ENCODE peak calls at places on chromosomes 3 and 15, in six cellular contexts. D is mesendoderm, E is neuronal stem cell, R is IMR-90, V is mesenchymal stem cell, Q is H9. F is an unnamed sample.

GRCh38 chr3:112889357-112889756 is 42.7 kb upstream of the CD200R1L start:
- DNase-seq in D (peak; percentile 7), E (no peak), R (no peak), V (no peak), Q (no peak), F (no peak)

GRCh38 chr3:190089711-190090110 is 31.0 kb downstream of the P3H2 start:
- DNase-seq in D (no peak), E (no peak), R (no peak), V (no peak), Q (no peak), F (no peak)

GRCh38 chr3:86563358-86563970 is 427.5 kb downstream of the VGLL3 start:
- DNase-seq in D (peak; percentile 53), E (peak; percentile 38), R (peak; percentile 47), V (peak; percentile 26), Q (no peak), F (no peak)

GRCh38 chr3:170117134-170117533 is 64.4 kb downstream of the PHC3 start:
- DNase-seq in D (peak; percentile 55), E (no peak), R (no peak), V (peak; percentile 26), Q (no peak), F (no peak)

GRCh38 chr3:186775999-186776398 is 7.4 kb upstream of the EIF4A2 start:
- DNase-seq in D (peak; percentile 95), E (no peak), R (no peak), V (no peak), Q (peak; percentile 83), F (no peak)

GRCh38 chr3:64354221-64354620 is 129.0 kb upstream of the PRICKLE2 start:
- DNase-seq in D (no peak), E (no peak), R (peak; percentile 47), V (peak; percentile 52), Q (no peak), F (no peak)

GRCh38 chr15:33360876-33361275 is 50.1 kb downstream of the RYR3 start:
- DNase-seq in D (no peak), E (no peak), R (no peak), V (no peak), Q (no peak), F (no peak)

GRCh38 chr3:30124435-30125390 is 481.7 kb upstream of the TGFBR2 start:
- DNase-seq in D (peak; percentile 76), E (no peak), R (peak; percentile 68), V (no peak), Q (no peak), F (no peak)

GRCh38 chr3:75115695-75116094 is 501.2 kb upstream of the CNTN3 start:
- DNase-seq in D (no peak), E (no peak), R (no peak), V (no peak), Q (no peak), F (no peak)

GRCh38 chr15:38782156-38782555 is 217.5 kb upstream of the RASGRP1 start:
- DNase-seq in D (no peak), E (no peak), R (no peak), V (peak; percentile 41), Q (no peak), F (no peak)

GRCh38 chr3:35643391-35643790 is 4.1 kb downstream of the ARPP21 start:
- DNase-seq in D (peak; percentile 24), E (no peak), R (no peak), V (no peak), Q (no peak), F (no peak)

GRCh38 chr15:56208641-56209155 is 35.0 kb downstream of the RFX7 start:
- DNase-seq in D (no peak), E (no peak), R (peak; percentile 23), V (no peak), Q (no peak), F (no peak)

GRCh38 chr15:58518626-58519025 is 86.8 kb downstream of the LIPC start:
- DNase-seq in D (no peak), E (no peak), R (no peak), V (no peak), Q (no peak), F (no peak)

GRCh38 chr3:152375546-152375945 is 106.8 kb downstream of the MBNL1 start:
- DNase-seq in D (no peak), E (no peak), R (peak; percentile 67), V (no peak), Q (no peak), F (no peak)

GRCh38 chr3:195270350-195271115 is 426 bp downstream of the XXYLT1 start:
- DNase-seq in D (peak; percentile 87), E (peak; percentile 77), R (peak; percentile 69), V (peak; percentile 79), Q (peak; percentile 76), F (no peak)

GRCh38 chr15:72312605-72313447 is 7.1 kb downstream of the CELF6 start:
- DNase-seq in D (peak; percentile 86), E (peak; percentile 48), R (peak; percentile 62), V (peak; percentile 73), Q (peak; percentile 86), F (peak; percentile 73)

GRCh38 chr3:139745831-139746230 is 68.1 kb upstream of the NMNAT3 start:
- DNase-seq in D (peak; percentile 82), E (no peak), R (peak; percentile 34), V (peak; percentile 68), Q (no peak), F (peak; percentile 60)

GRCh38 chr3:186083746-186084145 is 25.1 kb downstream of the ETV5 start:
- DNase-seq in D (peak; percentile 76), E (no peak), R (peak; percentile 42), V (no peak), Q (no peak), F (no peak)

GRCh38 chr3:53880396-53881345 is 1.3 kb downstream of the ACTR8 start:
- DNase-seq in D (peak; percentile 73), E (no peak), R (peak; percentile 42), V (peak; percentile 38), Q (no peak), F (no peak)

GRCh38 chr15:80967991-80968510 is 21.6 kb downstream of the MESD start:
- DNase-seq in D (no peak), E (no peak), R (no peak), V (no peak), Q (no peak), F (no peak)

GRCh38 chr15:80969316-80969715 is 20.3 kb downstream of the MESD start:
- DNase-seq in D (no peak), E (no peak), R (no peak), V (no peak), Q (no peak), F (no peak)

GRCh38 chr15:80970018-80970657 is 19.5 kb downstream of the MESD start:
- DNase-seq in D (peak; percentile 66), E (peak; percentile 53), R (peak; percentile 54), V (peak; percentile 59), Q (no peak), F (peak; percentile 57)

GRCh38 chr15:80967451-80967850 is 22.2 kb downstream of the MESD start:
- DNase-seq in D (peak; percentile 96), E (peak; percentile 33), R (peak; percentile 76), V (peak; percentile 50), Q (peak; percentile 91), F (peak; percentile 88)

GRCh38 chr15:80966431-80967197 is 23.0 kb downstream of the MESD start:
- DNase-seq in D (no peak), E (no peak), R (no peak), V (no peak), Q (no peak), F (no peak)
- H2BK5ac ChIP-seq in D (no peak overlapping the region), E (no peak overlapping the region), R (no peak overlapping the region), V (no peak overlapping the region), Q (no peak overlapping the region), F (no peak overlapping the region)

GRCh38 chr15:93366387-93367100 is 277.5 kb upstream of the RGMA start:
- DNase-seq in D (peak; percentile 19), E (no peak), R (no peak), V (no peak), Q (no peak), F (no peak)
- H3K4ac ChIP-seq in D (peak overlapping the region; percentile 24), E (no peak overlapping the region), R (no peak overlapping the region), V (no peak overlapping the region), Q (no peak overlapping the region), F (no peak overlapping the region)

GRCh38 chr15:65377105-65377975 is 462 bp downstream of the IGDCC3 start:
- DNase-seq in D (peak; percentile 77), E (no peak), R (no peak), V (peak; percentile 65), Q (peak; percentile 58), F (peak; percentile 31)
- H2BK5ac ChIP-seq in D (peak overlapping the region; percentile 77), E (peak overlapping the region; percentile 95), R (no peak overlapping the region), V (no peak overlapping the region), Q (no peak overlapping the region), F (peak overlapping the region; percentile 95)

DNA sequence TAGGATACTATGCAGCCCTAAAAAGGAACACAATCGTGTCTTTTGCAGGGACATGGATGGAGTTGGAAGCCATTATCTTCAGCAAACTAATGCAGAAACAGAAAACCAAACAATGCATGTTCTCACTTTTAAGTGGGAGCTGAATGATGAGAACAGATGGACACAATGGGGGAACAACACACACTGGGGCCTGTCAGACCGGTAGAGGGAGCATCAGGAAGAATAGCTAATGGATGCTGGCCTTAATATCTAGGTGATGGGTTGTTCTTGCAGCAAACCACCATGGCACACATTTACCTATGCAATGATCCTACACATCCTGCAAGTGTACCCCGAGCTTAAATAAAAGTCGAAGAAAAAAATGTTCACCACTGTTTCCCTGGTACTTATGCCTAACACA is 17.5 kb downstream of the SENP7 start:
- DNase-seq in D (peak; percentile 44), E (no peak), R (no peak), V (no peak), Q (peak; percentile 38), F (no peak)
- H3K4ac ChIP-seq in D (no peak overlapping the region), E (no peak overlapping the region), R (no peak overlapping the region), V (no peak overlapping the region), Q (no peak overlapping the region), F (no peak overlapping the region)

GRCh38 chr15:43930556-43930955 is 103.8 kb downstream of the WDR76 start:
- DNase-seq in D (no peak), E (no peak), R (no peak), V (no peak), Q (no peak), F (no peak)
- H2BK5ac ChIP-seq in D (no peak overlapping the region), E (no peak overlapping the region), R (no peak overlapping the region), V (no peak overlapping the region), Q (no peak overlapping the region), F (no peak overlapping the region)

GRCh38 chr15:97446138-97446537 is 514.4 kb upstream of the ARRDC4 start:
- DNase-seq in D (peak; percentile 36), E (no peak), R (no peak), V (no peak), Q (peak; percentile 27), F (no peak)

GRCh38 chr15:97443101-97443500 is 517.4 kb upstream of the ARRDC4 start:
- DNase-seq in D (peak; percentile 4), E (no peak), R (no peak), V (no peak), Q (no peak), F (peak; percentile 88)
- H3K4ac ChIP-seq in D (no peak overlapping the region), E (no peak overlapping the region), R (no peak overlapping the region), V (no peak overlapping the region), Q (no peak overlapping the region), F (no peak overlapping the region)